ENCODE peak calls at places on chromosomes 12 and 14, in eight cellular contexts. Y, A, N, B, X, G, H and V are unnamed samples.
A peak's percentile ranks its signal among the peaks of the same experiment; 100 is the strongest.

GRCh38 chr12:94305293-94305957 is 154.2 kb downstream of the CEP83 start:
- DNase-seq in Y (no peak), A (peak; percentile 17), N (no peak), B (no peak), X (peak; percentile 66), G (no peak), H (no peak), V (no peak)

GRCh38 chr14:50600849-50601248 is 40.9 kb downstream of the ATL1 start:
- DNase-seq in Y (peak; percentile 43), A (peak; percentile 38), N (no peak), B (no peak), X (no peak), G (peak; percentile 10), H (no peak), V (no peak)

GRCh38 chr14:102930138-102930752 is 7.8 kb downstream of the AMN start:
- DNase-seq in Y (no peak), A (no peak), N (no peak), B (no peak), X (no peak), G (peak; percentile 64), H (no peak), V (peak; percentile 63)

GRCh38 chr14:61466249-61466904 is 145.0 kb downstream of the PRKCH start:
- DNase-seq in Y (peak; percentile 54), A (peak; percentile 100), N (no peak), B (no peak), X (peak; percentile 94), G (peak; percentile 41), H (peak; percentile 80), V (no peak)

GRCh38 chr14:38128640-38129039 is 79.1 kb upstream of the SSTR1 start:
- DNase-seq in Y (no peak), A (no peak), N (no peak), B (no peak), X (no peak), G (no peak), H (no peak), V (no peak)

GRCh38 chr14:102799684-102800562 is 22.7 kb downstream of the TRAF3 start:
- DNase-seq in Y (no peak), A (peak; percentile 59), N (peak; percentile 93), B (no peak), X (peak; percentile 88), G (no peak), H (no peak), V (no peak)

GRCh38 chr12:109436181-109436546 is 40.9 kb downstream of the KCTD10 start:
- DNase-seq in Y (no peak), A (no peak), N (no peak), B (no peak), X (no peak), G (no peak), H (no peak), V (no peak)

GRCh38 chr12:17593715-17594406 is 496.1 kb downstream of the RERGL start:
- DNase-seq in Y (no peak), A (no peak), N (no peak), B (no peak), X (no peak), G (no peak), H (no peak), V (no peak)

GRCh38 chr12:5022030-5022429 is 21.6 kb upstream of the KCNA5 start:
- DNase-seq in Y (no peak), A (no peak), N (no peak), B (no peak), X (no peak), G (no peak), H (no peak), V (no peak)

GRCh38 chr12:6167327-6168280 is 32.6 kb upstream of the CD9 start:
- DNase-seq in Y (peak; percentile 79), A (peak; percentile 98), N (peak; percentile 56), B (peak; percentile 95), X (peak; percentile 94), G (no peak), H (no peak), V (no peak)

GRCh38 chr12:13980548-13981295 is 680 bp downstream of the GRIN2B start:
- DNase-seq in Y (no peak), A (no peak), N (no peak), B (no peak), X (no peak), G (peak; percentile 59), H (no peak), V (peak; percentile 67)

GRCh38 chr14:92880851-92881250 is 42.1 kb upstream of the CHGA start:
- DNase-seq in Y (peak; percentile 66), A (peak; percentile 69), N (no peak), B (no peak), X (peak; percentile 3), G (no peak), H (no peak), V (no peak)

GRCh38 chr14:62062645-62063044 is 300.4 kb downstream of the SNAPC1 start:
- DNase-seq in Y (no peak), A (no peak), N (no peak), B (no peak), X (no peak), G (no peak), H (no peak), V (no peak)

GRCh38 chr14:59964251-59965007 is 44.5 kb downstream of the LRRC9 start:
- DNase-seq in Y (no peak), A (peak; percentile 7), N (no peak), B (no peak), X (peak; percentile 4), G (no peak), H (no peak), V (no peak)

GRCh38 chr12:92602930-92603623 is 99.7 kb upstream of the PLEKHG7 start:
- DNase-seq in Y (no peak), A (peak; percentile 64), N (no peak), B (no peak), X (no peak), G (no peak), H (no peak), V (no peak)

GRCh38 chr12:57740656-57741412 is 2.3 kb upstream of the AGAP2 start:
- DNase-seq in Y (peak; percentile 42), A (no peak), N (no peak), B (no peak), X (no peak), G (no peak), H (no peak), V (no peak)

GRCh38 chr12:26868505-26869494 is 35.8 kb upstream of the ITPR2 start:
- DNase-seq in Y (no peak), A (no peak), N (no peak), B (no peak), X (no peak), G (no peak), H (no peak), V (no peak)

GRCh38 chr12:48080821-48081220 is 25.1 kb downstream of the SENP1 start:
- DNase-seq in Y (no peak), A (no peak), N (no peak), B (no peak), X (no peak), G (no peak), H (no peak), V (no peak)

GRCh38 chr12:132342322-132342721 is 12.9 kb upstream of the GALNT9 start:
- DNase-seq in Y (no peak), A (no peak), N (no peak), B (no peak), X (no peak), G (peak; percentile 61), H (no peak), V (peak; percentile 47)

GRCh38 chr12:114269153-114269552 is 136.8 kb downstream of the TBX5 start:
- DNase-seq in Y (no peak), A (no peak), N (no peak), B (no peak), X (no peak), G (no peak), H (no peak), V (no peak)

GRCh38 chr12:20105938-20106337 is 262.4 kb upstream of the PDE3A start:
- DNase-seq in Y (no peak), A (peak; percentile 35), N (no peak), B (no peak), X (peak; percentile 22), G (no peak), H (no peak), V (no peak)

GRCh38 chr12:65039306-65039705 is 81.8 kb downstream of the WIF1 start:
- DNase-seq in Y (no peak), A (no peak), N (no peak), B (no peak), X (no peak), G (no peak), H (no peak), V (no peak)
- TF ChIP-seq CTCF in Y (no peak), A (no peak), N (no peak), B (no peak), X (no peak), G (no peak), H (no peak), V (no peak)

GRCh38 chr12:71216725-71217579 is 59.2 kb upstream of the TSPAN8 start:
- DNase-seq in Y (peak; percentile 60), A (peak; percentile 63), N (peak; percentile 2), B (no peak), X (peak; percentile 5), G (no peak), H (no peak), V (peak; percentile 31)
- TF ChIP-seq CTCF in Y (no peak), A (peak; percentile 49), N (peak; percentile 38), B (no peak), X (peak; percentile 25), G (peak; percentile 36), H (no peak), V (peak; percentile 40)

DNA sequence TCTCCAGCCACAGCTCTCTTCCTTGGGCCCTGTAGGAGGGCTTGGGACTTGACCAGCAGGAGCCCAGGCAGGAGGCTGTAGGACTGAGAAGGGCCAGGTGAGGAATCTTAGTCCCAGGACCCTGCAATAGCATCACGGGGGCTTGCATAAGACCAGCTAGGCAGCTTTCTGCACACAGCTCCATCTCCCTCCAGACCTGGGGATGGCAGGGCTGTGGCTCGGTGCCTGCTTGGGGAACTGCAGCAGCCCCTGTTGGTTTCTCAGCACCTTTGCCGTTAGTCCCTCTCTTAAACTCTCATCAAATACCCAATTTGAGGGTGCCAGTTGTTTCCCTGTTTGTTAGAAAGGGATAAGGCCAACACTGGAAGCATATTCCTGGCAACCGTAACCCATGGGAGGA is 14.3 kb downstream of the DIO3 start:
- DNase-seq in Y (no peak), A (no peak), N (no peak), B (no peak), X (no peak), G (no peak), H (no peak), V (no peak)
- TF ChIP-seq CTCF in Y (no peak), A (no peak), N (no peak), B (no peak), X (no peak), G (no peak), H (no peak), V (no peak)

GRCh38 chr12:113151655-113152054 is 2.1 kb downstream of the CFAP73 start:
- DNase-seq in Y (no peak), A (no peak), N (no peak), B (no peak), X (no peak), G (no peak), H (no peak), V (no peak)

GRCh38 chr12:113152196-113152834 is 2.8 kb downstream of the CFAP73 start:
- DNase-seq in Y (no peak), A (no peak), N (no peak), B (no peak), X (no peak), G (no peak), H (no peak), V (no peak)

GRCh38 chr12:113152835-113153814 is 3.6 kb downstream of the CFAP73 start:
- DNase-seq in Y (peak; percentile 73), A (peak; percentile 75), N (peak; percentile 28), B (no peak), X (peak; percentile 76), G (peak; percentile 68), H (peak; percentile 72), V (peak; percentile 69)

GRCh38 chr12:113146999-113147398 is 2.5 kb upstream of the CFAP73 start:
- DNase-seq in Y (no peak), A (no peak), N (no peak), B (no peak), X (no peak), G (no peak), H (no peak), V (no peak)

GRCh38 chr12:113149361-113150150 is at the start of gene CFAP73:
- DNase-seq in Y (peak; percentile 80), A (peak; percentile 74), N (peak; percentile 42), B (no peak), X (peak; percentile 85), G (peak; percentile 89), H (peak; percentile 63), V (peak; percentile 84)
- TF ChIP-seq CTCF in Y (no peak), A (no peak), N (no peak), B (no peak), X (peak; percentile 7), G (no peak), H (no peak), V (no peak)